ENCODE peak calls at places on chromosome 15, in eight cellular contexts. One of them, this sample, is unnamed. For H3K9me3, the result is how much of the 10 kb centered on the place peaks cover.

GRCh38 chr15:95804484-95804883 is 526.0 kb upstream of the NR2F2 start:
- DNase-seq in OCI-LY7: no peak
- DNase-seq in CD8-positive, alpha-beta memory T cell: no peak
- DNase-seq in esophagus squamous epithelium: no peak
- DNase-seq in stomach: no peak
- DNase-seq in fibroblast of lung: no peak
- DNase-seq in gastrocnemius medialis: no peak
- DNase-seq in hepatocyte: no peak
- DNase-seq in this sample: no peak

GRCh38 chr15:61038387-61038786 is 190.7 kb downstream of the RORA start:
- DNase-seq in CD8-positive, alpha-beta memory T cell: no peak
- DNase-seq in stomach: no peak
- DNase-seq in esophagus squamous epithelium: no peak
- DNase-seq in hepatocyte: peak
- DNase-seq in OCI-LY7: no peak
- DNase-seq in gastrocnemius medialis: peak
- DNase-seq in fibroblast of lung: peak
- DNase-seq in this sample: no peak

GRCh38 chr15:29129221-29129620 is 140.4 kb downstream of the NSMCE3 start:
- DNase-seq in fibroblast of lung: no peak
- DNase-seq in gastrocnemius medialis: no peak
- DNase-seq in hepatocyte: no peak
- DNase-seq in CD8-positive, alpha-beta memory T cell: peak
- DNase-seq in esophagus squamous epithelium: no peak
- DNase-seq in OCI-LY7: no peak
- DNase-seq in stomach: no peak
- DNase-seq in this sample: no peak

GRCh38 chr15:91942676-91943417 is 89.3 kb downstream of the SLCO3A1 start:
- DNase-seq in fibroblast of lung: peak
- DNase-seq in hepatocyte: peak
- DNase-seq in esophagus squamous epithelium: peak
- DNase-seq in gastrocnemius medialis: peak
- DNase-seq in CD8-positive, alpha-beta memory T cell: peak
- DNase-seq in OCI-LY7: peak
- DNase-seq in stomach: peak
- DNase-seq in this sample: no peak

GRCh38 chr15:45827275-45827674 is 192.4 kb downstream of the SQOR start:
- DNase-seq in OCI-LY7: peak
- DNase-seq in CD8-positive, alpha-beta memory T cell: no peak
- DNase-seq in esophagus squamous epithelium: no peak
- DNase-seq in hepatocyte: no peak
- DNase-seq in gastrocnemius medialis: no peak
- DNase-seq in stomach: no peak
- DNase-seq in fibroblast of lung: no peak
- DNase-seq in this sample: no peak

GRCh38 chr15:31077181-31077580 is 24.3 kb downstream of the TRPM1 start:
- DNase-seq in fibroblast of lung: no peak
- DNase-seq in hepatocyte: peak
- DNase-seq in gastrocnemius medialis: no peak
- DNase-seq in OCI-LY7: no peak
- DNase-seq in CD8-positive, alpha-beta memory T cell: no peak
- DNase-seq in esophagus squamous epithelium: no peak
- DNase-seq in stomach: no peak
- DNase-seq in this sample: no peak

GRCh38 chr15:33016405-33017024 is 178.0 kb downstream of the FMN1 start:
- DNase-seq in CD8-positive, alpha-beta memory T cell: no peak
- DNase-seq in OCI-LY7: no peak
- DNase-seq in gastrocnemius medialis: no peak
- DNase-seq in stomach: no peak
- DNase-seq in esophagus squamous epithelium: no peak
- DNase-seq in fibroblast of lung: no peak
- DNase-seq in hepatocyte: no peak
- DNase-seq in this sample: no peak

GRCh38 chr15:40136470-40136869 is 24.4 kb upstream of the BUB1B start:
- DNase-seq in hepatocyte: no peak
- DNase-seq in esophagus squamous epithelium: no peak
- DNase-seq in stomach: no peak
- DNase-seq in gastrocnemius medialis: no peak
- DNase-seq in fibroblast of lung: no peak
- DNase-seq in OCI-LY7: no peak
- DNase-seq in CD8-positive, alpha-beta memory T cell: no peak
- DNase-seq in this sample: no peak

GRCh38 chr15:81092559-81092902 is 41.5 kb upstream of the CFAP161 start:
- DNase-seq in fibroblast of lung: no peak
- DNase-seq in esophagus squamous epithelium: no peak
- DNase-seq in stomach: no peak
- DNase-seq in hepatocyte: no peak
- DNase-seq in OCI-LY7: no peak
- DNase-seq in gastrocnemius medialis: peak
- DNase-seq in CD8-positive, alpha-beta memory T cell: no peak
- DNase-seq in this sample: no peak

GRCh38 chr15:60799885-60800728 is 321.2 kb upstream of the ICE2 start:
- DNase-seq in gastrocnemius medialis: no peak
- DNase-seq in CD8-positive, alpha-beta memory T cell: peak
- DNase-seq in fibroblast of lung: peak
- DNase-seq in OCI-LY7: no peak
- DNase-seq in hepatocyte: no peak
- DNase-seq in stomach: no peak
- DNase-seq in esophagus squamous epithelium: no peak
- DNase-seq in this sample: no peak

GRCh38 chr15:67850336-67850735 is 10.5 kb upstream of the RNU6-1 start:
- DNase-seq in CD8-positive, alpha-beta memory T cell: no peak
- DNase-seq in fibroblast of lung: no peak
- DNase-seq in gastrocnemius medialis: no peak
- DNase-seq in esophagus squamous epithelium: no peak
- DNase-seq in OCI-LY7: peak
- DNase-seq in stomach: no peak
- DNase-seq in hepatocyte: no peak
- DNase-seq in this sample: no peak

GRCh38 chr15:67849538-67849937 is 9.7 kb upstream of the RNU6-1 start:
- DNase-seq in hepatocyte: no peak
- DNase-seq in CD8-positive, alpha-beta memory T cell: no peak
- DNase-seq in stomach: no peak
- DNase-seq in esophagus squamous epithelium: no peak
- DNase-seq in fibroblast of lung: no peak
- DNase-seq in OCI-LY7: no peak
- DNase-seq in gastrocnemius medialis: no peak
- DNase-seq in this sample: no peak

GRCh38 chr15:67843571-67844387 is 3.9 kb upstream of the RNU6-1 start:
- DNase-seq in stomach: no peak
- DNase-seq in fibroblast of lung: no peak
- DNase-seq in gastrocnemius medialis: no peak
- DNase-seq in esophagus squamous epithelium: no peak
- DNase-seq in CD8-positive, alpha-beta memory T cell: no peak
- DNase-seq in OCI-LY7: no peak
- DNase-seq in hepatocyte: no peak
- DNase-seq in this sample: no peak

GRCh38 chr15:67843092-67843501 is 3.3 kb upstream of the RNU6-1 start:
- DNase-seq in hepatocyte: no peak
- DNase-seq in esophagus squamous epithelium: no peak
- DNase-seq in fibroblast of lung: no peak
- DNase-seq in CD8-positive, alpha-beta memory T cell: no peak
- DNase-seq in gastrocnemius medialis: no peak
- DNase-seq in stomach: no peak
- DNase-seq in OCI-LY7: no peak
- DNase-seq in this sample: no peak

GRCh38 chr15:67845974-67846373 is 6.1 kb upstream of the RNU6-1 start:
- DNase-seq in gastrocnemius medialis: no peak
- DNase-seq in stomach: no peak
- DNase-seq in CD8-positive, alpha-beta memory T cell: no peak
- DNase-seq in hepatocyte: no peak
- DNase-seq in OCI-LY7: no peak
- DNase-seq in esophagus squamous epithelium: no peak
- DNase-seq in fibroblast of lung: no peak
- DNase-seq in this sample: no peak
- H3K9me3 ChIP-seq in gastrocnemius medialis: under half
- H3K9me3 ChIP-seq in stomach: under half
- H3K9me3 ChIP-seq in CD8-positive, alpha-beta memory T cell: under half
- H3K9me3 ChIP-seq in hepatocyte: under half
- H3K9me3 ChIP-seq in OCI-LY7: under half
- H3K9me3 ChIP-seq in esophagus squamous epithelium: under half
- H3K9me3 ChIP-seq in fibroblast of lung: under half
- H3K9me3 ChIP-seq in this sample: under half

DNA sequence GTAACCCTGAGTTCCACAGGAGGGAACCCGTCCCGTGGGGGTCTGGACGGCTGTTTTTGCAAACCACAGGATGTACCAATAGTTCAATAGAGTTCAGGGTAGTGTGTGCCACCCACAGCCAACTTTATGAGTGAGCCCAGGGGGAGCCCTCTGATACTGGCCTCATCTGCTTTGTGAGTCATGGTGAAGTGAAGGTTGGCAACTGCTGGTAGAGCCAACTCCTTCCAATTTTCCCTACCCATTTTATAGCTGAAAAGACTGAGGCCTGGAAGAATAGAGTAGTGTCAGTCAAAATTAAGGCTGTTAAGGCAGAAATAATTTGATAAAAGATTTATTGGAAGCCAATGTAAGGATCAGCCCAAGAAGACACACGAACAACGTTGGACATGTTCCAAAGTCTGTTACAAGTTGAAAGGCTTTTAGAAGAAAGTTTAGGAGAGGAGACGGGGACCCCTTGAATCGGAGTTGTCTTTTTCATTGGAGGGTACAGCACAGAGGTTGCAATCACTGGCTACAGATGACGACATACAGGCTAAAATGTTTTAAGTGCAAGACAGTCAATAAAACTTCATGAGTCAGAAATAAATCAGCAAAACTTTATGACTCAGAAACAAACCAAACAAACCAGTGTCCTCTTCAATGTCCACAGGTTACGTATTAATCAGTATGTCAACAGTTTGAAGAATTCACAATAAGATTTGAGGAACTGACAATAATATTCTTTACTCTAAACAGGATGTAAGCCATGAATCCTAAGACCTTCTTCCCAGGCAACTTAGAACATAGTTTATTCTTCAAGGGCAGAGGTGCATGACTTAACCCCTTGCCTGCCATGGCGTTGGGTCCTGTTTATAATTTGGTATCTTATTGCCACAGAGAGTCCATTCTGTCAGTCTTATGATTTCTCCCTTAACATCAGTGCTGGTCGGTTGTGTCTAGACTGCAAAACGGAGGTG is 62.9 kb upstream of the NR2E3 start:
- DNase-seq in hepatocyte: peak
- DNase-seq in OCI-LY7: no peak
- DNase-seq in fibroblast of lung: peak
- DNase-seq in CD8-positive, alpha-beta memory T cell: no peak
- DNase-seq in esophagus squamous epithelium: no peak
- DNase-seq in gastrocnemius medialis: no peak
- DNase-seq in stomach: no peak
- DNase-seq in this sample: no peak
- H3K27ac ChIP-seq in hepatocyte: peak
- H3K27ac ChIP-seq in OCI-LY7: no peak
- H3K27ac ChIP-seq in fibroblast of lung: no peak
- H3K27ac ChIP-seq in CD8-positive, alpha-beta memory T cell: no peak
- H3K27ac ChIP-seq in esophagus squamous epithelium: no peak
- H3K27ac ChIP-seq in gastrocnemius medialis: no peak
- H3K27ac ChIP-seq in stomach: no peak
- H3K27ac ChIP-seq in this sample: peak

DNA sequence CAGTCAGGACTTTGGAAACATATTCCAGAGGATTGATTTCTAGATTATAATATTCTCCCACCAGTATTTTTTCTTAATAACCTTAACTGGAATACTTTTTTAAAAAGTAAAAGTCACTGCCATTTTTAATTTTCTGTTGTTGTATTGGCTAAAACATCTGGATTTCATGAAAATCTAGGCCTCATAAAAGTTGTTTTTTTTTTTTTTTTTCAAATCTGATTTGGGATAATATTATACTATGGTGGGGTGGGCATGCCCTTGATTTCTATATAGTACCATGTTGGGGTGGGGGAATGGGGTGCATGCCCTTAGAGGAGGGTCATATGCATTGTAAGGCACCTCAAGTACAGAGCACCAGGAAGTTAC is 9.1 kb downstream of the TPM1 start:
- DNase-seq in fibroblast of lung: no peak
- DNase-seq in hepatocyte: no peak
- DNase-seq in esophagus squamous epithelium: no peak
- DNase-seq in OCI-LY7: no peak
- DNase-seq in gastrocnemius medialis: no peak
- DNase-seq in stomach: no peak
- DNase-seq in CD8-positive, alpha-beta memory T cell: no peak
- DNase-seq in this sample: no peak
- H3K4me3 ChIP-seq in fibroblast of lung: no peak
- H3K4me3 ChIP-seq in hepatocyte: no peak
- H3K4me3 ChIP-seq in esophagus squamous epithelium: no peak
- H3K4me3 ChIP-seq in OCI-LY7: no peak
- H3K4me3 ChIP-seq in gastrocnemius medialis: no peak
- H3K4me3 ChIP-seq in stomach: no peak
- H3K4me3 ChIP-seq in CD8-positive, alpha-beta memory T cell: no peak
- H3K4me3 ChIP-seq in this sample: no peak

DNA sequence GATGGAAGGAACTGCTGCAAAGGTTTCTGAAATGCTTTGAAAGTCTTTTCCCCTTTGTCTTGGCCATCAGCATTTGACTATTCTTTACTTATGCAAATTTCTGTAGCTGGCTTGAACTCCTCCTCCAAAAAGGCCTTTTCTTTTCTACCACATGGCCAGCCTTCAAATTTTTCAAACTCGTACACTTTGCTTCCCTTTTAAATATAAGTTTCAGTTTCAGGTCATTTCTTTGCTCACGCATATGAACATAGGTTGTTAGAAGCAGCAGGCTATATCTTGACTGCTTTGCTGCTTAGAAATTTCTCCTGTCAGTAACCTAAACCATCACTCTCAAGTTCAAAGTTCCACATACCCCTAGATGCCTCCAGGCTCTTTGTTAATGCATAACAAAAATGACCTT is 62.4 kb downstream of the GALK2 start:
- DNase-seq in stomach: no peak
- DNase-seq in esophagus squamous epithelium: no peak
- DNase-seq in OCI-LY7: no peak
- DNase-seq in hepatocyte: no peak
- DNase-seq in fibroblast of lung: no peak
- DNase-seq in CD8-positive, alpha-beta memory T cell: no peak
- DNase-seq in gastrocnemius medialis: no peak
- DNase-seq in this sample: no peak
- H3K9me3 ChIP-seq in stomach: under half
- H3K9me3 ChIP-seq in esophagus squamous epithelium: under half
- H3K9me3 ChIP-seq in OCI-LY7: under half
- H3K9me3 ChIP-seq in hepatocyte: under half
- H3K9me3 ChIP-seq in fibroblast of lung: under half
- H3K9me3 ChIP-seq in CD8-positive, alpha-beta memory T cell: under half
- H3K9me3 ChIP-seq in gastrocnemius medialis: under half
- H3K9me3 ChIP-seq in this sample: under half

DNA sequence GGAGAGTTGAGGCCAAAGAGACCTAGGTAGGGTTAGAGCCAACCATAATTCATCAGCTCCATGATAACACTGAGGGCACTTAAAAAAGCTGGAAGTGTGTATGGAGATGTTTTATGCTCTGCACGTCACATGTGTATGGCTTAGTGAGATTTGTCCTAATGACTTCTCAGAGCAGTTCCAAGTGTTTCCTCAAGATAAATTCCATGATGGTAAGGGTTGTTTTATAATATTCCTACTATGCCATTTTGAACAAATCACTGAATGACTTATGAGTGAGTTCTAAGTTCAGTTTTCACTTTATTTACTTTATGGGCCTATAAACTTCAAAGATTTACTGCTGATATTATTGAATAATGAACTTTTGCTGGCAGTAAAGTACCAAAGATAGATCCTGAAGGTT is 28.1 kb downstream of the TEX9 start:
- DNase-seq in stomach: no peak
- DNase-seq in gastrocnemius medialis: no peak
- DNase-seq in OCI-LY7: no peak
- DNase-seq in CD8-positive, alpha-beta memory T cell: no peak
- DNase-seq in fibroblast of lung: no peak
- DNase-seq in esophagus squamous epithelium: no peak
- DNase-seq in hepatocyte: no peak
- DNase-seq in this sample: no peak
- H3K27ac ChIP-seq in stomach: no peak
- H3K27ac ChIP-seq in gastrocnemius medialis: no peak
- H3K27ac ChIP-seq in OCI-LY7: no peak
- H3K27ac ChIP-seq in CD8-positive, alpha-beta memory T cell: no peak
- H3K27ac ChIP-seq in fibroblast of lung: no peak
- H3K27ac ChIP-seq in esophagus squamous epithelium: no peak
- H3K27ac ChIP-seq in hepatocyte: no peak
- H3K27ac ChIP-seq in this sample: no peak

This sample was measured in vagina.